ENCODE peak calls at places on chromosome 3, in six cellular contexts. One of them, this sample, is unnamed.

GRCh38 chr3:12178091-12178820 is 19.5 kb upstream of the TIMP4 start:
- DNase-seq in right lobe of liver: no peak
- DNase-seq in CD8-positive, alpha-beta T cell: no peak
- DNase-seq in upper lobe of right lung: no peak
- DNase-seq in adrenal gland: peak; percentile 48
- DNase-seq in AG09319: no peak
- DNase-seq in this sample: peak; percentile 48

GRCh38 chr3:65992106-65992505 is 46.6 kb downstream of the MAGI1 start:
- DNase-seq in right lobe of liver: no peak
- DNase-seq in CD8-positive, alpha-beta T cell: no peak
- DNase-seq in upper lobe of right lung: no peak
- DNase-seq in adrenal gland: no peak
- DNase-seq in AG09319: no peak
- DNase-seq in this sample: no peak

GRCh38 chr3:12296511-12296910 is 7.6 kb downstream of the PPARG start:
- DNase-seq in right lobe of liver: no peak
- DNase-seq in CD8-positive, alpha-beta T cell: no peak
- DNase-seq in upper lobe of right lung: no peak
- DNase-seq in adrenal gland: no peak
- DNase-seq in AG09319: no peak
- DNase-seq in this sample: no peak

GRCh38 chr3:180802837-180803236 is 109.6 kb upstream of the FXR1 start:
- DNase-seq in right lobe of liver: no peak
- DNase-seq in CD8-positive, alpha-beta T cell: no peak
- DNase-seq in upper lobe of right lung: no peak
- DNase-seq in adrenal gland: no peak
- DNase-seq in AG09319: no peak
- DNase-seq in this sample: no peak

GRCh38 chr3:147699175-147699838 is 290.1 kb downstream of the ZIC1 start:
- DNase-seq in right lobe of liver: no peak
- DNase-seq in CD8-positive, alpha-beta T cell: no peak
- DNase-seq in upper lobe of right lung: no peak
- DNase-seq in adrenal gland: no peak
- DNase-seq in AG09319: peak; percentile 0
- DNase-seq in this sample: no peak

GRCh38 chr3:161602451-161602850 is 105.8 kb downstream of the OTOL1 start:
- DNase-seq in right lobe of liver: no peak
- DNase-seq in CD8-positive, alpha-beta T cell: no peak
- DNase-seq in upper lobe of right lung: no peak
- DNase-seq in adrenal gland: no peak
- DNase-seq in AG09319: no peak
- DNase-seq in this sample: no peak

GRCh38 chr3:83895892-83896291 is 1062.9 kb upstream of the CADM2 start:
- DNase-seq in right lobe of liver: no peak
- DNase-seq in CD8-positive, alpha-beta T cell: no peak
- DNase-seq in upper lobe of right lung: no peak
- DNase-seq in adrenal gland: no peak
- DNase-seq in AG09319: no peak
- DNase-seq in this sample: no peak

GRCh38 chr3:74445541-74445940 is 168.9 kb downstream of the CNTN3 start:
- DNase-seq in right lobe of liver: no peak
- DNase-seq in CD8-positive, alpha-beta T cell: no peak
- DNase-seq in upper lobe of right lung: no peak
- DNase-seq in adrenal gland: no peak
- DNase-seq in AG09319: no peak
- DNase-seq in this sample: no peak

GRCh38 chr3:38566215-38566528 is 70.0 kb downstream of the EXOG start:
- DNase-seq in right lobe of liver: no peak
- DNase-seq in CD8-positive, alpha-beta T cell: no peak
- DNase-seq in upper lobe of right lung: peak; percentile 52
- DNase-seq in adrenal gland: no peak
- DNase-seq in AG09319: no peak
- DNase-seq in this sample: no peak

GRCh38 chr3:101377209-101377608 is 56.8 kb upstream of the IMPG2 start:
- DNase-seq in right lobe of liver: no peak
- DNase-seq in CD8-positive, alpha-beta T cell: no peak
- DNase-seq in upper lobe of right lung: no peak
- DNase-seq in adrenal gland: no peak
- DNase-seq in AG09319: no peak
- DNase-seq in this sample: no peak

GRCh38 chr3:169034401-169034800 is 629.1 kb downstream of the MECOM start:
- DNase-seq in right lobe of liver: no peak
- DNase-seq in CD8-positive, alpha-beta T cell: no peak
- DNase-seq in upper lobe of right lung: no peak
- DNase-seq in adrenal gland: no peak
- DNase-seq in AG09319: peak; percentile 22
- DNase-seq in this sample: no peak

DNA sequence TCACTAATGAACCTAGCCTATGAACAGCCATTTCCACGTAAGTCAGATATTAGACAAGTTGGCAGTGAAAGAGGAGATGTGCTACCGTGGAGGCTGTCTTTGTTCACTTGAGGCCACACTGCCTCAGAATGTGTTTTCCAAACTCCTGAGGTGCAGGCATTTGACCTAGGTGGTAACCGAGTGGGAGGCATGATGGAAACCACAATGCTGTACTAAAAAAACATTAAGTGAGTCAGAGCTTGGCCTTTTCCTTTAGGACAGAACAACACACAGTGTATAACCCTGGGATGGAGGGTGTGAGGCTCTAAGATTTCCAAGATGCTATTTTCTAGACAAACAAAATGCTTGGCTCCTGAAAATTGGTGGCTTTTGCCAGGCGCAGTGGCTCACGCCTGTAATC is 406.4 kb downstream of the SOX2 start:
- DNase-seq in right lobe of liver: no peak
- DNase-seq in CD8-positive, alpha-beta T cell: no peak
- DNase-seq in upper lobe of right lung: no peak
- DNase-seq in adrenal gland: no peak
- DNase-seq in AG09319: no peak
- DNase-seq in this sample: no peak
- TF ChIP-seq CTCF in right lobe of liver: no peak
- TF ChIP-seq CTCF in CD8-positive, alpha-beta T cell: no peak
- TF ChIP-seq CTCF in upper lobe of right lung: no peak
- TF ChIP-seq CTCF in adrenal gland: no peak
- TF ChIP-seq CTCF in AG09319: no peak
- TF ChIP-seq CTCF in this sample: no peak

GRCh38 chr3:112199622-112200316 is 66.7 kb upstream of the GCSAM start:
- DNase-seq in right lobe of liver: no peak
- DNase-seq in CD8-positive, alpha-beta T cell: no peak
- DNase-seq in upper lobe of right lung: no peak
- DNase-seq in adrenal gland: no peak
- DNase-seq in AG09319: no peak
- DNase-seq in this sample: no peak
- TF ChIP-seq CTCF in right lobe of liver: no peak
- TF ChIP-seq CTCF in CD8-positive, alpha-beta T cell: no peak
- TF ChIP-seq CTCF in upper lobe of right lung: no peak
- TF ChIP-seq CTCF in adrenal gland: no peak
- TF ChIP-seq CTCF in AG09319: no peak
- TF ChIP-seq CTCF in this sample: no peak

GRCh38 chr3:62558549-62559112 is 185.3 kb upstream of the FEZF2 start:
- DNase-seq in right lobe of liver: no peak
- DNase-seq in CD8-positive, alpha-beta T cell: no peak
- DNase-seq in upper lobe of right lung: no peak
- DNase-seq in adrenal gland: no peak
- DNase-seq in AG09319: no peak
- DNase-seq in this sample: no peak
- TF ChIP-seq CTCF in right lobe of liver: peak; percentile 52
- TF ChIP-seq CTCF in CD8-positive, alpha-beta T cell: no peak
- TF ChIP-seq CTCF in upper lobe of right lung: peak; percentile 40
- TF ChIP-seq CTCF in adrenal gland: peak; percentile 34
- TF ChIP-seq CTCF in AG09319: peak; percentile 35
- TF ChIP-seq CTCF in this sample: no peak

GRCh38 chr3:62559831-62560445 is 186.6 kb upstream of the FEZF2 start:
- DNase-seq in right lobe of liver: no peak
- DNase-seq in CD8-positive, alpha-beta T cell: no peak
- DNase-seq in upper lobe of right lung: no peak
- DNase-seq in adrenal gland: no peak
- DNase-seq in AG09319: peak; percentile 15
- DNase-seq in this sample: no peak
- TF ChIP-seq CTCF in right lobe of liver: peak; percentile 46
- TF ChIP-seq CTCF in CD8-positive, alpha-beta T cell: no peak
- TF ChIP-seq CTCF in upper lobe of right lung: peak; percentile 50
- TF ChIP-seq CTCF in adrenal gland: peak; percentile 54
- TF ChIP-seq CTCF in AG09319: peak; percentile 72
- TF ChIP-seq CTCF in this sample: no peak

GRCh38 chr3:31251083-31251482 is 281.6 kb upstream of the STT3B start:
- DNase-seq in right lobe of liver: no peak
- DNase-seq in CD8-positive, alpha-beta T cell: no peak
- DNase-seq in upper lobe of right lung: no peak
- DNase-seq in adrenal gland: no peak
- DNase-seq in AG09319: no peak
- DNase-seq in this sample: no peak

GRCh38 chr3:31248619-31248992 is 284.1 kb upstream of the STT3B start:
- DNase-seq in right lobe of liver: no peak
- DNase-seq in CD8-positive, alpha-beta T cell: no peak
- DNase-seq in upper lobe of right lung: no peak
- DNase-seq in adrenal gland: no peak
- DNase-seq in AG09319: no peak
- DNase-seq in this sample: no peak

GRCh38 chr3:31249555-31249954 is 283.2 kb upstream of the STT3B start:
- DNase-seq in right lobe of liver: no peak
- DNase-seq in CD8-positive, alpha-beta T cell: no peak
- DNase-seq in upper lobe of right lung: no peak
- DNase-seq in adrenal gland: no peak
- DNase-seq in AG09319: no peak
- DNase-seq in this sample: no peak

GRCh38 chr3:31247850-31248618 is 284.7 kb upstream of the STT3B start:
- DNase-seq in right lobe of liver: no peak
- DNase-seq in CD8-positive, alpha-beta T cell: no peak
- DNase-seq in upper lobe of right lung: no peak
- DNase-seq in adrenal gland: no peak
- DNase-seq in AG09319: no peak
- DNase-seq in this sample: no peak

GRCh38 chr3:31250116-31250813 is 282.5 kb upstream of the STT3B start:
- DNase-seq in right lobe of liver: no peak
- DNase-seq in CD8-positive, alpha-beta T cell: no peak
- DNase-seq in upper lobe of right lung: no peak
- DNase-seq in adrenal gland: no peak
- DNase-seq in AG09319: no peak
- DNase-seq in this sample: no peak
- TF ChIP-seq CTCF in right lobe of liver: no peak
- TF ChIP-seq CTCF in CD8-positive, alpha-beta T cell: no peak
- TF ChIP-seq CTCF in upper lobe of right lung: no peak
- TF ChIP-seq CTCF in adrenal gland: no peak
- TF ChIP-seq CTCF in AG09319: no peak
- TF ChIP-seq CTCF in this sample: no peak

GRCh38 chr3:88334187-88334868 is 184.6 kb downstream of the C3orf38 start:
- DNase-seq in right lobe of liver: no peak
- DNase-seq in CD8-positive, alpha-beta T cell: no peak
- DNase-seq in upper lobe of right lung: no peak
- DNase-seq in adrenal gland: no peak
- DNase-seq in AG09319: no peak
- DNase-seq in this sample: no peak
- TF ChIP-seq CTCF in right lobe of liver: no peak
- TF ChIP-seq CTCF in CD8-positive, alpha-beta T cell: no peak
- TF ChIP-seq CTCF in upper lobe of right lung: no peak
- TF ChIP-seq CTCF in adrenal gland: no peak
- TF ChIP-seq CTCF in AG09319: no peak
- TF ChIP-seq CTCF in this sample: no peak

GRCh38 chr3:13420051-13420816 is at the start of gene NUP210:
- DNase-seq in right lobe of liver: peak; percentile 87
- DNase-seq in CD8-positive, alpha-beta T cell: peak; percentile 32
- DNase-seq in upper lobe of right lung: peak; percentile 82
- DNase-seq in adrenal gland: peak; percentile 33
- DNase-seq in AG09319: no peak
- DNase-seq in this sample: no peak
- TF ChIP-seq CTCF in right lobe of liver: no peak
- TF ChIP-seq CTCF in CD8-positive, alpha-beta T cell: no peak
- TF ChIP-seq CTCF in upper lobe of right lung: no peak
- TF ChIP-seq CTCF in adrenal gland: no peak
- TF ChIP-seq CTCF in AG09319: no peak
- TF ChIP-seq CTCF in this sample: no peak

GRCh38 chr3:8443829-8444791 is 57.5 kb upstream of the LMCD1 start:
- DNase-seq in right lobe of liver: peak; percentile 93
- DNase-seq in CD8-positive, alpha-beta T cell: no peak
- DNase-seq in upper lobe of right lung: peak; percentile 88
- DNase-seq in adrenal gland: peak; percentile 87
- DNase-seq in AG09319: peak; percentile 96
- DNase-seq in this sample: peak; percentile 41

GRCh38 chr3:8442993-8443670 is 58.5 kb upstream of the LMCD1 start:
- DNase-seq in right lobe of liver: no peak
- DNase-seq in CD8-positive, alpha-beta T cell: no peak
- DNase-seq in upper lobe of right lung: no peak
- DNase-seq in adrenal gland: no peak
- DNase-seq in AG09319: no peak
- DNase-seq in this sample: no peak

GRCh38 chr3:8438507-8439079 is 63.0 kb upstream of the LMCD1 start:
- DNase-seq in right lobe of liver: no peak
- DNase-seq in CD8-positive, alpha-beta T cell: no peak
- DNase-seq in upper lobe of right lung: no peak
- DNase-seq in adrenal gland: no peak
- DNase-seq in AG09319: no peak
- DNase-seq in this sample: no peak

GRCh38 chr3:8444883-8445282 is 56.7 kb upstream of the LMCD1 start:
- DNase-seq in right lobe of liver: no peak
- DNase-seq in CD8-positive, alpha-beta T cell: no peak
- DNase-seq in upper lobe of right lung: no peak
- DNase-seq in adrenal gland: no peak
- DNase-seq in AG09319: no peak
- DNase-seq in this sample: no peak

GRCh38 chr3:8441969-8442559 is 59.6 kb upstream of the LMCD1 start:
- DNase-seq in right lobe of liver: no peak
- DNase-seq in CD8-positive, alpha-beta T cell: no peak
- DNase-seq in upper lobe of right lung: no peak
- DNase-seq in adrenal gland: peak; percentile 27
- DNase-seq in AG09319: peak; percentile 40
- DNase-seq in this sample: no peak
- TF ChIP-seq CTCF in right lobe of liver: peak; percentile 72
- TF ChIP-seq CTCF in CD8-positive, alpha-beta T cell: no peak
- TF ChIP-seq CTCF in upper lobe of right lung: peak; percentile 73
- TF ChIP-seq CTCF in adrenal gland: peak; percentile 84
- TF ChIP-seq CTCF in AG09319: peak; percentile 78
- TF ChIP-seq CTCF in this sample: no peak

This sample was measured in omental fat pad.